ENCODE peak calls at places on chromosomes 5 and 9, in four cellular contexts. One of them, this sample, is unnamed.

GRCh38 chr5:35303152-35303551 is 72.9 kb upstream of the PRLR start:
- DNase-seq in fibroblast of mammary gland: no peak
- DNase-seq in nephron progenitor cell: no peak
- DNase-seq in GM12864: no peak
- DNase-seq in this sample: no peak

GRCh38 chr9:100492952-100493351 is 20.0 kb downstream of the TMEFF1 start:
- DNase-seq in fibroblast of mammary gland: peak
- DNase-seq in GM12864: no peak
- DNase-seq in nephron progenitor cell: no peak
- DNase-seq in this sample: no peak

GRCh38 chr9:91100878-91101450 is 260.8 kb downstream of the AUH start:
- DNase-seq in GM12864: no peak
- DNase-seq in fibroblast of mammary gland: peak
- DNase-seq in nephron progenitor cell: no peak
- DNase-seq in this sample: no peak

GRCh38 chr5:119274024-119274766 is 81.6 kb upstream of the TNFAIP8 start:
- DNase-seq in fibroblast of mammary gland: no peak
- DNase-seq in nephron progenitor cell: no peak
- DNase-seq in GM12864: no peak
- DNase-seq in this sample: no peak

GRCh38 chr5:178434851-178435250 is 155.3 kb downstream of the COL23A1 start:
- DNase-seq in fibroblast of mammary gland: no peak
- DNase-seq in GM12864: no peak
- DNase-seq in nephron progenitor cell: no peak
- DNase-seq in this sample: no peak

GRCh38 chr5:76808142-76808691 is 10.6 kb upstream of the F2RL1 start:
- DNase-seq in GM12864: no peak
- DNase-seq in nephron progenitor cell: no peak
- DNase-seq in fibroblast of mammary gland: no peak
- DNase-seq in this sample: no peak

GRCh38 chr9:101536938-101537337 is 3.3 kb downstream of the RNF20 start:
- DNase-seq in fibroblast of mammary gland: peak
- DNase-seq in GM12864: no peak
- DNase-seq in nephron progenitor cell: peak
- DNase-seq in this sample: no peak

GRCh38 chr5:177332896-177333260 is 18.6 kb downstream of the LMAN2 start:
- DNase-seq in fibroblast of mammary gland: no peak
- DNase-seq in nephron progenitor cell: no peak
- DNase-seq in GM12864: no peak
- DNase-seq in this sample: no peak

GRCh38 chr5:160165137-160166068 is 46.2 kb upstream of the PWWP2A start:
- DNase-seq in GM12864: no peak
- DNase-seq in nephron progenitor cell: peak
- DNase-seq in fibroblast of mammary gland: peak
- DNase-seq in this sample: no peak

GRCh38 chr5:113749334-113749733 is 235.8 kb downstream of the YTHDC2 start:
- DNase-seq in GM12864: no peak
- DNase-seq in fibroblast of mammary gland: no peak
- DNase-seq in nephron progenitor cell: no peak
- DNase-seq in this sample: no peak

GRCh38 chr5:120655828-120656435 is 191.8 kb downstream of the PRR16 start:
- DNase-seq in fibroblast of mammary gland: peak
- DNase-seq in nephron progenitor cell: peak
- DNase-seq in GM12864: no peak
- DNase-seq in this sample: no peak

GRCh38 chr5:148471379-148471778 is 87.6 kb downstream of the FBXO38 start:
- DNase-seq in GM12864: no peak
- DNase-seq in nephron progenitor cell: no peak
- DNase-seq in fibroblast of mammary gland: peak
- DNase-seq in this sample: no peak

GRCh38 chr5:9283473-9283872 is 262.4 kb downstream of the SEMA5A start:
- DNase-seq in nephron progenitor cell: no peak
- DNase-seq in GM12864: no peak
- DNase-seq in fibroblast of mammary gland: no peak
- DNase-seq in this sample: no peak

GRCh38 chr5:136036991-136037705 is 8.4 kb downstream of the TGFBI start:
- DNase-seq in fibroblast of mammary gland: no peak
- DNase-seq in nephron progenitor cell: no peak
- DNase-seq in GM12864: no peak
- DNase-seq in this sample: no peak

GRCh38 chr9:129109504-129109903 is 1.1 kb downstream of the CRAT start:
- DNase-seq in GM12864: no peak
- DNase-seq in fibroblast of mammary gland: peak
- DNase-seq in nephron progenitor cell: no peak
- DNase-seq in this sample: no peak

GRCh38 chr9:130884542-130885421 is 11.8 kb downstream of the QRFP start:
- DNase-seq in GM12864: no peak
- DNase-seq in nephron progenitor cell: no peak
- DNase-seq in fibroblast of mammary gland: no peak
- DNase-seq in this sample: no peak

GRCh38 chr9:125644819-125645507 is 62.0 kb downstream of the MAPKAP1 start:
- DNase-seq in nephron progenitor cell: no peak
- DNase-seq in GM12864: no peak
- DNase-seq in fibroblast of mammary gland: no peak
- DNase-seq in this sample: no peak

GRCh38 chr9:121288874-121289553 is 21.1 kb downstream of the GSN start:
- DNase-seq in fibroblast of mammary gland: no peak
- DNase-seq in nephron progenitor cell: peak
- DNase-seq in GM12864: no peak
- DNase-seq in this sample: no peak

GRCh38 chr9:133066181-133066983 is 4.6 kb downstream of the CEL start:
- DNase-seq in fibroblast of mammary gland: no peak
- DNase-seq in nephron progenitor cell: no peak
- DNase-seq in GM12864: no peak
- DNase-seq in this sample: no peak

GRCh38 chr9:91781116-91781515 is 168.9 kb downstream of the ROR2 start:
- DNase-seq in fibroblast of mammary gland: no peak
- DNase-seq in nephron progenitor cell: no peak
- DNase-seq in GM12864: no peak
- DNase-seq in this sample: no peak

GRCh38 chr9:18379073-18379811 is 94.7 kb upstream of the ADAMTSL1 start:
- DNase-seq in fibroblast of mammary gland: peak
- DNase-seq in GM12864: no peak
- DNase-seq in nephron progenitor cell: no peak
- DNase-seq in this sample: no peak

GRCh38 chr9:75803130-75803529 is 87.3 kb upstream of the PCSK5 start:
- DNase-seq in nephron progenitor cell: no peak
- DNase-seq in GM12864: no peak
- DNase-seq in fibroblast of mammary gland: peak
- DNase-seq in this sample: no peak

GRCh38 chr5:71905804-71906711 is 187.0 kb downstream of the CARTPT start:
- DNase-seq in GM12864: no peak
- DNase-seq in fibroblast of mammary gland: peak
- DNase-seq in nephron progenitor cell: peak
- DNase-seq in this sample: no peak
- TF ChIP-seq CTCF in GM12864: no peak
- TF ChIP-seq CTCF in fibroblast of mammary gland: no peak
- TF ChIP-seq CTCF in nephron progenitor cell: no peak
- TF ChIP-seq CTCF in this sample: no peak

GRCh38 chr9:87883990-87884389 is 1.3 kb downstream of the SPATA31E1 start:
- DNase-seq in GM12864: no peak
- DNase-seq in fibroblast of mammary gland: no peak
- DNase-seq in nephron progenitor cell: peak
- DNase-seq in this sample: no peak

GRCh38 chr9:87887151-87887505 is 4.5 kb downstream of the SPATA31E1 start:
- DNase-seq in fibroblast of mammary gland: no peak
- DNase-seq in GM12864: no peak
- DNase-seq in nephron progenitor cell: no peak
- DNase-seq in this sample: no peak

GRCh38 chr9:87884578-87885459 is 2.1 kb downstream of the SPATA31E1 start:
- DNase-seq in fibroblast of mammary gland: no peak
- DNase-seq in GM12864: no peak
- DNase-seq in nephron progenitor cell: no peak
- DNase-seq in this sample: no peak

GRCh38 chr9:87886210-87887150 is 3.8 kb downstream of the SPATA31E1 start:
- DNase-seq in GM12864: no peak
- DNase-seq in fibroblast of mammary gland: no peak
- DNase-seq in nephron progenitor cell: no peak
- DNase-seq in this sample: no peak

DNA sequence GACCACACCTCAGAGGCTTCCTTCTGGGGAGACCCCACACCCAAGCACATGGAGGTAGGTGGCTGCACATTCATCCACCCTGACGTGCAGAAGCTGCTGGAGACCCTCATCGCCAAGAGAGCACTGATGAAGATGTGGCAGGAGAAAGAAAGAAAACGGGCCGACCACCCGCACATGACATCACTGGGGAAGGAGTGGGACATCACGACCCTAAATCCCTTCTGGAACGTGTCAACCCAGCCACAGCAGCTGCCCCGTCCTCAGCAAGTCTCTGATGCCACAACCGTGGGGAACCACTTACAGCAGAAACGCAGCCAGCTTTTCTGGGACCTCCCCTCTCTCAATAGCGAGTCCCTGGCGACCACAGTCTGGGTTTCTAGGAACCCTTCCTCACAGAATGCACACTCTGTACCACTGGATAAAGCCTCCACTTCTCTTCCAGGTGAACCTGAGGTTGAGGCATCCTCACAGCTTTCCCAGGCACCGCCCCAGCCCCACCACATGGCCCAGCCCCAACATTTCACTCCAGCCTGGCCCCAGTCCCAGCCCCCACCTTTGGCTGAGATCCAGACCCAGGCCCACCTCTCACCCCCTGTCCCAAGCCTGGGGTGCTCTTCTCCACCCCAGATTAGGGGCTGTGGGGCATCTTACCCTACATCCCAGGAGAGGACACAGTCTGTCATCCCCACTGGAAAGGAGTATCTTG is 3.0 kb downstream of the SPATA31E1 start:
- DNase-seq in nephron progenitor cell: no peak
- DNase-seq in GM12864: no peak
- DNase-seq in fibroblast of mammary gland: no peak
- DNase-seq in this sample: no peak
- TF ChIP-seq CTCF in nephron progenitor cell: no peak
- TF ChIP-seq CTCF in GM12864: no peak
- TF ChIP-seq CTCF in fibroblast of mammary gland: no peak
- TF ChIP-seq CTCF in this sample: no peak

GRCh38 chr5:180127682-180128670 is 56.4 kb upstream of the RNF130 start:
- DNase-seq in nephron progenitor cell: peak
- DNase-seq in fibroblast of mammary gland: no peak
- DNase-seq in GM12864: no peak
- DNase-seq in this sample: no peak
- TF ChIP-seq CTCF in nephron progenitor cell: no peak
- TF ChIP-seq CTCF in fibroblast of mammary gland: no peak
- TF ChIP-seq CTCF in GM12864: no peak
- TF ChIP-seq CTCF in this sample: no peak

DNA sequence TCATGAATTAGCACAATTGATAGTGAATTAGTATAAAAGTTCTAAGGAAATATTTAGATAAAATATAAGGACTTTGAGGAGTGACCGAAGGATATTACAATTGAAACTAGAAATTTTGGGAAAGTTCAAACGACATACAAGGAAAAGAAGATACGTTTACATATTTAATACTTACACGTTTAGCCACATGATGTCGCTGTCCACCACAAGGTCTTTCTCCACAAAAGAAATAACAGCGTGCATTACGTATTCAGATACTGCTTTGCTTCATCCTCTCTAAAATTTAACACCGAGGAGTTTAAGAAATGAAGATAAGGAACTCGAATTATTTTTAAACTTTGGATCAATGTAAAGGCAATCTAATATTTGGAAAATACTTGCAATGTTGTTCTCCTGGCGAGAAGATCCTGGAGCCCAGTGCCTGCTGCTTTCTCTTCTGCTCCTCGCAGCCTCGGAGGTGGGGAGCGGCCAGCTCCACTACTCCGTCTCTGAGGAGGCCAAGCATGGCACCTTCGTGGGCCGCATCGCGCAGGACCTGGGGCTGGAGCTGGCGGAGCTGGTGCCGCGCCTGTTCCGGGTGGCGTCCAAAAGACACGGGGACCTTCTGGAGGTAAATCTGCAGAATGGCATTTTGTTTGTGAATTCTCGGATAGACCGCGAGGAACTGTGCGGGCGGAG is at the start of gene PCDHA3:
- DNase-seq in GM12864: no peak
- DNase-seq in fibroblast of mammary gland: peak
- DNase-seq in nephron progenitor cell: no peak
- DNase-seq in this sample: no peak
- TF ChIP-seq CTCF in GM12864: no peak
- TF ChIP-seq CTCF in fibroblast of mammary gland: peak
- TF ChIP-seq CTCF in nephron progenitor cell: no peak
- TF ChIP-seq CTCF in this sample: no peak

GRCh38 chr9:12889402-12890106 is 114.7 kb downstream of the LURAP1L start:
- DNase-seq in nephron progenitor cell: no peak
- DNase-seq in fibroblast of mammary gland: peak
- DNase-seq in GM12864: no peak
- DNase-seq in this sample: no peak

GRCh38 chr9:12882430-12882829 is 107.6 kb downstream of the LURAP1L start:
- DNase-seq in nephron progenitor cell: no peak
- DNase-seq in GM12864: no peak
- DNase-seq in fibroblast of mammary gland: peak
- DNase-seq in this sample: no peak

GRCh38 chr9:12880406-12881016 is 105.7 kb downstream of the LURAP1L start:
- DNase-seq in nephron progenitor cell: no peak
- DNase-seq in fibroblast of mammary gland: peak
- DNase-seq in GM12864: no peak
- DNase-seq in this sample: no peak

DNA sequence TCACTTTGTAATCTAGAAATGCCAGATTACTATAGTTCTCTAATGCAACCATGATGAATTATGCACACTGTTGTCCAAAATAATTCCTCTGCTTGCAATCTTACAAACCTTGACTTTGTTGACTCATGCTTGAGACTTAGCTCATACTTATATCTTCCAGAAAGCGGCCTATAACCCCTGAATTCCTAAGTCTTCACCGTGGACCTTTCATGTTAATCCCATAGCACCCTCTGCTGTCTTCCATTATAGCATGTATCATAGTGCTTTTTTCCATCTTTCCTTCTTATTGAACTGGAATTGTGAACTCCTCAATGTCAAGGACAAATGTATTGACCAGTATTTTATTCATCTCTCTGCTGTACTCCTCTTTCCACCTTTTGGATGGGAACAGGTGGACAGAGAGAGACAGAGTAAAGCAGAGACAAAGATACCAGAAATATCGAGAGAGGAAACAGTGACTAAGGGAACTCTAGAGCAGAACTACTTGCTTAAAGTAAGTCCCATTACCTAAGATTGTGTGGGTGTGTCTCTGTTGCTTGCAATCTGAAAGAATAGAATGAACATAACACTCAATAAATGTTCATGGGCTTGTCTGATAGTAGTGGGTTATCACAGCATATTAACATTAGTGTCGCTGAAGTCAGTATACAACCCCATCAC is 110.0 kb downstream of the LURAP1L start:
- DNase-seq in nephron progenitor cell: no peak
- DNase-seq in GM12864: no peak
- DNase-seq in fibroblast of mammary gland: peak
- DNase-seq in this sample: no peak
- TF ChIP-seq CTCF in nephron progenitor cell: peak
- TF ChIP-seq CTCF in GM12864: no peak
- TF ChIP-seq CTCF in fibroblast of mammary gland: peak
- TF ChIP-seq CTCF in this sample: peak

This sample was measured in GM10248.